ENCODE peak calls at places on chromosomes 12 and 14, in nine cellular contexts. N, E, X, M, P, L, Y, S and H are unnamed samples.

GRCh38 chr14:90742709-90743108 is 73.5 kb downstream of the TTC7B start:
- DNase-seq in E (no peak), X (no peak), S (no peak), P (no peak), Y (no peak), L (peak; percentile 28), N (no peak), M (no peak), H (peak; percentile 33)

GRCh38 chr12:4031703-4032291 is 158.6 kb upstream of the PARP11 start:
- DNase-seq in M (no peak), E (no peak), Y (no peak), S (no peak), P (peak; percentile 53), N (no peak), L (peak; percentile 20), X (peak; percentile 29), H (no peak)

GRCh38 chr12:82329508-82329907 is 28.7 kb downstream of the CCDC59 start:
- DNase-seq in X (no peak), N (no peak), L (no peak), P (no peak), S (peak; percentile 98), Y (no peak), M (no peak), E (no peak), H (no peak)

GRCh38 chr14:99744199-99744872 is 48.9 kb upstream of the EML1 start:
- DNase-seq in E (no peak), P (no peak), L (no peak), S (no peak), M (no peak), X (no peak), N (no peak), Y (no peak), H (no peak)

GRCh38 chr12:67068773-67069450 is 200.2 kb upstream of the CAND1 start:
- DNase-seq in N (no peak), E (no peak), P (peak; percentile 78), Y (no peak), X (peak; percentile 64), L (no peak), M (peak; percentile 35), S (peak; percentile 59), H (peak; percentile 33)

GRCh38 chr12:1691123-1692007 is 495 bp downstream of the ADIPOR2 start:
- DNase-seq in M (peak; percentile 13), N (peak; percentile 62), Y (no peak), X (peak; percentile 49), S (peak; percentile 25), P (no peak), L (peak; percentile 41), E (no peak), H (no peak)

GRCh38 chr14:105332352-105332874 is 17.9 kb downstream of the PACS2 start:
- DNase-seq in M (no peak), X (no peak), L (no peak), P (no peak), N (no peak), Y (no peak), E (no peak), S (no peak), H (no peak)

GRCh38 chr12:122003646-122004611 is 17.8 kb upstream of the BCL7A start:
- DNase-seq in S (no peak), P (no peak), Y (no peak), M (no peak), X (peak; percentile 12), E (no peak), L (no peak), N (no peak), H (no peak)

GRCh38 chr14:103104654-103105511 is 10.4 kb downstream of the EXOC3L4 start:
- DNase-seq in P (peak; percentile 87), M (peak; percentile 70), E (peak; percentile 49), L (peak; percentile 73), N (peak; percentile 68), X (peak; percentile 78), Y (no peak), S (peak; percentile 74), H (peak; percentile 82)

GRCh38 chr14:36585100-36585499 is 2.7 kb upstream of the NKX2-8 start:
- DNase-seq in S (no peak), Y (no peak), N (no peak), M (no peak), L (no peak), P (no peak), X (no peak), E (no peak), H (no peak)

GRCh38 chr12:106804668-106805067 is 30.2 kb downstream of the RIC8B start:
- DNase-seq in X (no peak), N (no peak), S (no peak), P (no peak), E (no peak), Y (no peak), L (no peak), M (no peak), H (no peak)

GRCh38 chr12:108792361-108793292 is 61.3 kb upstream of the CORO1C start:
- DNase-seq in Y (no peak), S (no peak), M (no peak), E (no peak), L (no peak), N (no peak), X (no peak), P (peak; percentile 14), H (no peak)

GRCh38 chr14:74161526-74162158 is 76.9 kb downstream of the LIN52 start:
- DNase-seq in S (no peak), Y (no peak), M (no peak), X (no peak), P (no peak), N (no peak), E (no peak), L (no peak), H (no peak)

GRCh38 chr14:39114073-39114838 is at the start of gene GEMIN2:
- DNase-seq in M (peak; percentile 97), P (peak; percentile 95), X (peak; percentile 95), E (peak; percentile 85), L (peak; percentile 92), S (peak; percentile 98), N (peak; percentile 97), Y (peak; percentile 93), H (peak; percentile 92)

GRCh38 chr12:122835693-122836026 is 403 bp downstream of the HIP1R start:
- DNase-seq in L (no peak), X (peak; percentile 50), M (no peak), Y (no peak), P (peak; percentile 68), N (no peak), E (no peak), S (peak; percentile 26), H (peak; percentile 49)

GRCh38 chr12:112219195-112219594 is 93.8 kb downstream of the TRAFD1 start:
- DNase-seq in E (no peak), X (no peak), L (no peak), Y (no peak), S (no peak), P (no peak), M (no peak), N (no peak), H (no peak)

GRCh38 chr12:75011120-75011519 is 198.5 kb downstream of the KCNC2 start:
- DNase-seq in E (no peak), L (no peak), Y (no peak), M (no peak), X (no peak), S (no peak), P (no peak), N (peak; percentile 45), H (no peak)

GRCh38 chr14:78253986-78254385 is 83.8 kb downstream of the NRXN3 start:
- DNase-seq in L (no peak), Y (no peak), X (no peak), P (no peak), M (no peak), S (no peak), N (no peak), E (no peak), H (no peak)

GRCh38 chr12:131912526-131913274 is 16.4 kb upstream of the PUS1 start:
- DNase-seq in L (peak; percentile 91), M (peak; percentile 87), Y (no peak), X (peak; percentile 42), N (no peak), S (peak; percentile 50), P (no peak), E (no peak), H (peak; percentile 71)

GRCh38 chr14:50225974-50226297 is 5.4 kb downstream of the SOS2 start:
- DNase-seq in P (no peak), X (no peak), Y (no peak), E (no peak), M (no peak), N (no peak), L (no peak), S (no peak), H (no peak)

GRCh38 chr14:96676161-96676560 is 121.0 kb upstream of the VRK1 start:
- DNase-seq in S (no peak), Y (no peak), P (no peak), X (no peak), N (no peak), M (no peak), L (no peak), E (no peak), H (no peak)

GRCh38 chr14:68174446-68174845 is 354.9 kb downstream of the RAD51B start:
- DNase-seq in L (no peak), N (no peak), P (no peak), S (no peak), E (no peak), X (no peak), M (no peak), Y (no peak), H (no peak)

GRCh38 chr12:39329015-39329414 is 113.9 kb downstream of the KIF21A start:
- DNase-seq in P (no peak), E (no peak), L (no peak), M (no peak), X (no peak), N (no peak), S (no peak), Y (no peak), H (no peak)

GRCh38 chr14:30928462-30928861 is 54.1 kb downstream of the COCH start:
- DNase-seq in N (peak; percentile 62), M (no peak), S (no peak), Y (no peak), X (no peak), E (no peak), L (no peak), P (no peak), H (no peak)

GRCh38 chr14:75559451-75560187 is 18.8 kb upstream of the FLVCR2 start:
- DNase-seq in Y (no peak), N (peak; percentile 70), E (peak; percentile 27), P (no peak), X (no peak), S (no peak), L (no peak), M (no peak), H (no peak)

GRCh38 chr12:69056743-69057515 is 124.0 kb upstream of the CPM start:
- DNase-seq in Y (no peak), M (no peak), L (no peak), P (no peak), N (no peak), S (no peak), X (no peak), E (no peak), H (no peak)

GRCh38 chr12:38771871-38772270 is 133.5 kb downstream of the CPNE8 start:
- DNase-seq in L (no peak), S (no peak), N (no peak), M (no peak), E (no peak), Y (peak; percentile 15), X (no peak), P (no peak), H (no peak)

GRCh38 chr12:52162971-52163370 is 28.8 kb downstream of the KRT80 start:
- DNase-seq in E (no peak), N (no peak), P (no peak), M (no peak), Y (no peak), L (no peak), X (no peak), S (no peak), H (no peak)